ENCODE peak calls at places on chromosomes 5 and 9, in six cellular contexts. I, F, S, M, T and Z are unnamed samples.

GRCh38 chr5:145847499-145848497 is 12.7 kb upstream of the PRELID2 start:
- DNase-seq in I (no peak), F (no peak), S (no peak), M (no peak), T (peak; percentile 82), Z (no peak)

GRCh38 chr9:112242147-112242804 is 67.2 kb upstream of the SUSD1 start:
- DNase-seq in I (no peak), F (no peak), S (no peak), M (no peak), T (no peak), Z (no peak)

GRCh38 chr9:37994639-37995347 is 74.2 kb downstream of the SHB start:
- DNase-seq in I (no peak), F (peak; percentile 77), S (no peak), M (no peak), T (peak; percentile 70), Z (peak; percentile 65)

GRCh38 chr5:173243215-173243614 is 8.2 kb upstream of the NKX2-5 start:
- DNase-seq in I (no peak), F (no peak), S (no peak), M (no peak), T (no peak), Z (no peak)

GRCh38 chr5:53991942-53992341 is 318.4 kb downstream of the ARL15 start:
- DNase-seq in I (no peak), F (no peak), S (peak; percentile 6), M (no peak), T (no peak), Z (no peak)

GRCh38 chr5:131634666-131634995 is 398 bp downstream of the RAPGEF6 start:
- DNase-seq in I (peak; percentile 40), F (peak; percentile 84), S (peak; percentile 41), M (peak; percentile 84), T (peak; percentile 65), Z (no peak)

GRCh38 chr9:72443855-72444254 is 77.6 kb upstream of the TMC1 start:
- DNase-seq in I (no peak), F (no peak), S (no peak), M (no peak), T (no peak), Z (no peak)

GRCh38 chr9:77899679-77900354 is 131.8 kb downstream of the GNAQ start:
- DNase-seq in I (no peak), F (no peak), S (no peak), M (no peak), T (no peak), Z (no peak)

GRCh38 chr9:93184439-93185221 is 691 bp downstream of the WNK2 start:
- DNase-seq in I (no peak), F (no peak), S (peak; percentile 59), M (no peak), T (peak; percentile 48), Z (no peak)

GRCh38 chr5:180557201-180557809 is 34.0 kb downstream of the SCGB3A1 start:
- DNase-seq in I (no peak), F (no peak), S (no peak), M (no peak), T (no peak), Z (no peak)

GRCh38 chr5:148740966-148741742 is 85.3 kb upstream of the ADRB2 start:
- DNase-seq in I (no peak), F (no peak), S (peak; percentile 5), M (peak; percentile 58), T (peak; percentile 77), Z (no peak)